ENCODE peak calls at places on chromosome 16, in five cellular contexts. Q is trophoblast cell, P is IMR-90, V is neuronal stem cell, U is H1. M is an unnamed sample.

GRCh38 chr16:23987443-23987842 is 151.7 kb downstream of the PRKCB start:
- DNase-seq in V (no peak), Q (no peak), P (no peak), U (no peak), M (no peak)

GRCh38 chr16:47392114-47392513 is 68.7 kb downstream of the ITFG1 start:
- DNase-seq in V (no peak), Q (no peak), P (no peak), U (no peak), M (peak)

GRCh38 chr16:23716484-23716883 is 3.5 kb upstream of the ERN2 start:
- DNase-seq in V (no peak), U (no peak), P (no peak), Q (no peak), M (no peak)

GRCh38 chr16:77322757-77323156 is 112.1 kb downstream of the ADAMTS18 start:
- DNase-seq in P (no peak), V (no peak), Q (no peak), U (no peak), M (no peak)

GRCh38 chr16:85706449-85707034 is 17.8 kb upstream of the GINS2 start:
- DNase-seq in V (no peak), P (no peak), U (no peak), Q (no peak), M (no peak)

GRCh38 chr16:49492090-49492801 is 118.6 kb downstream of the C16orf78 start:
- DNase-seq in U (peak), P (no peak), Q (peak), V (peak), M (peak)

GRCh38 chr16:27737513-27737912 is 187.6 kb downstream of the KATNIP start:
- DNase-seq in Q (peak), P (no peak), V (no peak), U (no peak), M (no peak)

GRCh38 chr16:31476305-31477219 is 4.6 kb downstream of the TGFB1I1 start:
- DNase-seq in U (peak), Q (peak), V (no peak), P (no peak), M (peak)

GRCh38 chr16:22898874-22899348 is 84.9 kb downstream of the HS3ST2 start:
- DNase-seq in V (peak), Q (peak), P (peak), U (peak), M (peak)

GRCh38 chr16:57260294-57260929 is 15.4 kb downstream of the ARL2BP start:
- DNase-seq in U (peak), Q (peak), P (peak), V (peak), M (peak)

GRCh38 chr16:84062734-84063640 is 20.4 kb upstream of the SLC38A8 start:
- DNase-seq in V (peak), Q (peak), U (peak), P (peak), M (peak)

GRCh38 chr16:74071996-74072559 is 224.5 kb upstream of the PSMD7 start:
- DNase-seq in P (no peak), Q (no peak), V (no peak), U (no peak), M (no peak)

GRCh38 chr16:79599256-79599836 is 1.2 kb downstream of the MAF start:
- DNase-seq in V (no peak), Q (peak), U (peak), P (no peak), M (no peak)

GRCh38 chr16:76444823-76445222 is 167.6 kb downstream of the CNTNAP4 start:
- DNase-seq in Q (no peak), P (no peak), U (no peak), V (no peak), M (no peak)

GRCh38 chr16:74455213-74455612 is 33.9 kb upstream of the CLEC18B start:
- DNase-seq in P (peak), V (no peak), Q (no peak), U (no peak), M (peak)

GRCh38 chr16:64864232-64864803 is 257.5 kb downstream of the CDH11 start:
- DNase-seq in P (peak), U (no peak), Q (peak), V (no peak), M (peak)

GRCh38 chr16:21223787-21224186 is 9.7 kb upstream of the ANKS4B start:
- DNase-seq in V (no peak), Q (no peak), U (peak), P (no peak), M (no peak)

GRCh38 chr16:49075709-49076108 is 205.9 kb downstream of the CBLN1 start:
- DNase-seq in V (no peak), P (no peak), Q (no peak), U (no peak), M (no peak)

GRCh38 chr16:84970447-84971127 is 40.7 kb downstream of the ZDHHC7 start:
- DNase-seq in U (peak), Q (peak), P (peak), V (peak), M (peak)

GRCh38 chr16:24700549-24701392 is 28.7 kb upstream of the TNRC6A start:
- DNase-seq in U (no peak), V (no peak), Q (peak), P (peak), M (peak)

GRCh38 chr16:81641403-81642106 is 137.5 kb upstream of the PLCG2 start:
- DNase-seq in P (no peak), V (peak), U (no peak), Q (no peak), M (no peak)

GRCh38 chr16:85139888-85140339 is 27.6 kb upstream of the CIBAR2 start:
- DNase-seq in U (no peak), V (no peak), P (no peak), Q (no peak), M (no peak)

GRCh38 chr16:74730049-74730683 is 29.5 kb upstream of the MLKL start:
- DNase-seq in U (no peak), Q (no peak), V (no peak), P (no peak), M (no peak)

GRCh38 chr16:23549938-23550337 is 7.2 kb downstream of the EARS2 start:
- DNase-seq in V (no peak), U (no peak), Q (no peak), P (no peak), M (no peak)

GRCh38 chr16:88722784-88723506 is 16.6 kb downstream of the CTU2 start:
- DNase-seq in U (no peak), P (no peak), V (no peak), Q (no peak), M (no peak)

GRCh38 chr16:12901597-12902436 is at the start of gene SHISA9:
- DNase-seq in V (peak), Q (no peak), U (peak), P (no peak), M (no peak)

GRCh38 chr16:85729452-85729851 is 21.4 kb downstream of the C16orf74 start:
- DNase-seq in Q (no peak), V (no peak), P (peak), U (no peak), M (no peak)

GRCh38 chr16:82653550-82654511 is 27.1 kb downstream of the CDH13 start:
- DNase-seq in P (peak), U (no peak), Q (peak), V (no peak), M (peak)

GRCh38 chr16:74268372-74268782 is 28.2 kb upstream of the PSMD7 start:
- DNase-seq in V (no peak), P (no peak), Q (no peak), U (peak), M (no peak)

GRCh38 chr16:50401355-50401754 is 32.6 kb upstream of the BRD7 start:
- DNase-seq in U (no peak), Q (no peak), P (no peak), V (no peak), M (no peak)

GRCh38 chr16:19886061-19886792 is 1.6 kb upstream of the GPRC5B start:
- DNase-seq in V (peak), P (peak), U (peak), Q (peak), M (peak)
- H3K4me3 ChIP-seq in V (peak), P (no peak), U (no peak), Q (no peak), M (peak)

DNA sequence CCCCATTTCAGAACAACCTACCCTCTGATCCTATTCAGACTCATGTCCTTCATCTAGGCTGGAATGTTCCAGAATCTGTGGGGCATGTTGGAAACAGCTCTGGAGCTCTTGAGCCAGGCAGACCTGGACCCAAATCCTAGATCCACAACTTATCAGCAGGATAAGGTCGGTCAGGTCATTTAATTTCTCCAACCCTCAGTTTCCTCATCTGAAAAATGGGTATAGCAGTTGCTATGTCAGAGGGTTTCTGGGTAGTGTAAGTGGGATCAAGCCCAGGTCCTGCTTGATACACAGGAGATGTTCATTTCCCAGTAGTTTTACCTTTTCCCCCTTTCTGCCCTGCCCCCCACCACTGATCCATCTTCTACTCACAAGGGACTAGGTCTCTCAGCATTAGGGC is 12.0 kb downstream of the SLC6A2 start:
- DNase-seq in P (no peak), U (no peak), Q (no peak), V (no peak), M (no peak)
- H4K91ac ChIP-seq in P (no peak), U (peak), Q (no peak), V (no peak), M (no peak)

GRCh38 chr16:66925322-66925840 is at the start of gene RRAD:
- DNase-seq in P (peak), U (peak), Q (peak), V (no peak), M (peak)

GRCh38 chr16:66923247-66923851 is 2.0 kb downstream of the RRAD start:
- DNase-seq in P (peak), U (no peak), Q (peak), V (no peak), M (no peak)

GRCh38 chr16:66924527-66925321 is 611 bp downstream of the RRAD start:
- DNase-seq in Q (peak), V (peak), P (no peak), U (peak), M (peak)

GRCh38 chr16:66921758-66922450 is 3.2 kb upstream of the CDH16 start:
- DNase-seq in V (no peak), Q (peak), P (no peak), U (no peak), M (no peak)

DNA sequence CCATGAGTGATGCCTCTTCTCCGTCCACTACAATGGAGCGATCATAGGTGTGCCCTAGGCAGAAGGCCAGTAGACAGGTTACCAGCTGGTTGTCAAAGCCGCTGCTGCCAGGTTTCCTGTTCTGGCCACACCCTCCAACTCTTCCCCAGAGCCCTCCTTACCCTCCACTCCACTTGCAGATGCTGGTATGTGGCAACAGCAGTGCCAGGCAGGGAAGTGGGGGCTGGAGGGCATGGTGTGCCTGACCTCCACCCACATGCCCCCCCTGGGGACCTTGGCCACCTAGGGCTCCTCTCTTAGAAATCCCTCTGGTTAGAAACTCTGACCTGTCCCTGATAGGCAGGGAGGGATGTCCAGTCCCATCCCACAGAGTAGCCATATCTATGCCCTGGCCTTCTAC is 1.5 kb downstream of the RRAD start:
- DNase-seq in U (no peak), Q (peak), P (no peak), V (no peak), M (no peak)
- H3K4me3 ChIP-seq in U (no peak), Q (no peak), P (no peak), V (no peak), M (no peak)

DNA sequence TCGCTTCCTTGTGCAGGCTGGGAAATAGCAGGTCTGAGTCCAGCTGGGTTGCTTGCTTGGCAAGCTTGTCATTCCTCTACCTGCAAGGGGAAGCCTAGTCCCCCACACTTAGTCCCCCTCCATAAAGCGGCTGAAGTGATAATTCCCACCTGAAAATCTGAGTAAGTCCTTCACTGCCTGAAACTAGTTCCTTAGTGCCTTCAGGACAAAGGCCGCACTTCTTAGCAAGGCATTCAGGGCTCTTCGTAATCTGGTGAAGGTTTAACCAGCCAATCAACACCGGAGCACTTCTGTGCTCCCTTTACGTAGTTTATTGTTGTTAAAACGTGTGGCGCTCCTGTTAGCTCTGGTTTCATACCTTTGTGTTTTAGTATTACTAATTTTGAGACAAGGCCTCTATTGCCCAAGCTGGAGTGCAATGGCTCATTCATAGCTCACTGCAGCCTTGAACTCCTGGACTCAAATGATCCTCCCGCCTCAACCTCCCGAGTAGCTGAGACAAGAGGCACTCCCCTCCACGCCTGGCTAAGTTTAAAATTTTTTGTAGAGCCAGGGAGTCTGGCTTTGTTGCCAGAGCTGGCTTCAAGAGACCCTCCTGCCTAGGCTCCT is 841 bp downstream of the PSKH1 start:
- DNase-seq in P (no peak), V (no peak), Q (no peak), U (no peak), M (no peak)
- H4K91ac ChIP-seq in P (peak), V (no peak), Q (peak), U (peak), M (peak)

GRCh38 chr16:11586375-11586855 is 304 bp downstream of the LITAF start:
- DNase-seq in V (no peak), U (no peak), Q (no peak), P (no peak), M (no peak)

GRCh38 chr16:11585460-11586374 is 1.0 kb downstream of the LITAF start:
- DNase-seq in P (peak), Q (peak), U (no peak), V (no peak), M (peak)

GRCh38 chr16:11586856-11587642 is at the start of gene LITAF:
- DNase-seq in Q (peak), U (peak), P (peak), V (peak), M (peak)

GRCh38 chr16:11588321-11589244 is 1.9 kb upstream of the LITAF start:
- DNase-seq in V (no peak), Q (no peak), P (no peak), U (no peak), M (no peak)

DNA sequence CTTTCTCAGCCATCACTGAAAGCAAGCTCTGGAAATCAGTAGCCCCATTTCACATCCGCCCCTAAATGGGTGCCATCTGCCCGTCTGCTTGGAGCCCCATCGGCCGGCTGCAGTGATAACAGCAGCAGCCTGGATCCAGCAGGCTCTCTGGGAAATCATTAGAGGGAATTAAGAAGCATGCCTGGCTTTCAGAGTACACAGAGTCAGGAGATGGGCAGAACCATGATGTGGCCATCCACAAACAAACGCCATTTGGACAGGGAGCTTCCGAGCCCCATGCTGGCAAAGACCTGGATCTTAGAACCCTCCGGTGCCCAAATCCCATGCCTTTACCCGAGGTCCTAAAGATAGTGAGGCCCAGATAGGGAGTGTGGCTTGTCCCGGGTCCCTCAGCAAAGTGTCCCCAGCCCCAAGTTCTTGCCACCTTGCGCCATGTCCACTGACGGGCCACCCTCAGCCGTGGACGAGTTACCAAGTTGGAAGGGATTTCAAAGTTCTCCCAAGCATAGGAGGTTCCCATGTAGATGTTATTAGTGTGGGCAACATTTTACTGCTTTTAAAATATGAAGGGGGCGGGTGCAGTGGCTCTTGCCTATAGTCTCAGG is 1.0 kb upstream of the LITAF start:
- DNase-seq in U (no peak), Q (no peak), V (no peak), P (no peak), M (no peak)
- H3K4me3 ChIP-seq in U (peak), Q (peak), V (peak), P (peak), M (no peak)